ENCODE peak calls at places on chromosomes 16 and 17, in four cellular contexts. B is GM12865; E is activated CD4-positive, alpha-beta memory T cell treated with anti-CD3 and anti-CD28 coated beads for 36 hours; A is activated naive CD8-positive, alpha-beta T cell treated with anti-CD3 and anti-CD28 coated beads for 36 hours. S is an unnamed sample.

GRCh38 chr17:78925234-78925633 is at the start of gene TIMP2:
- DNase-seq in A (peak), B (peak), E (peak), S (peak)

GRCh38 chr17:8410882-8411238 is 13.2 kb upstream of the RNF222 start:
- DNase-seq in B (no peak), A (no peak), E (no peak), S (no peak)

GRCh38 chr17:57524790-57525543 is 220.1 kb downstream of the CCDC182 start:
- DNase-seq in E (no peak), A (no peak), B (no peak), S (no peak)

GRCh38 chr17:4648741-4649140 is 7.3 kb upstream of the ALOX15 start:
- DNase-seq in B (no peak), A (no peak), E (no peak), S (no peak)

GRCh38 chr16:63169100-63169499 is 1132.9 kb upstream of the CDH8 start:
- DNase-seq in A (no peak), E (no peak), B (no peak), S (no peak)

GRCh38 chr17:17494499-17495447 is 1.4 kb downstream of the RASD1 start:
- DNase-seq in B (peak), A (peak), E (peak), S (peak)

GRCh38 chr16:50457979-50458461 is 89.2 kb upstream of the BRD7 start:
- DNase-seq in B (no peak), E (peak), A (no peak), S (no peak)

GRCh38 chr16:31880322-31880979 is 6.8 kb downstream of the ZNF267 start:
- DNase-seq in A (peak), B (peak), E (peak), S (peak)

GRCh38 chr17:49063652-49064051 is 66.5 kb downstream of the IGF2BP1 start:
- DNase-seq in E (no peak), A (no peak), B (no peak), S (no peak)

GRCh38 chr16:16966439-16966838 is 504.3 kb downstream of the XYLT1 start:
- DNase-seq in E (no peak), B (no peak), A (no peak), S (no peak)

GRCh38 chr17:81635973-81636504 is 873 bp downstream of the NPLOC4 start:
- DNase-seq in A (no peak), B (peak), E (peak), S (no peak)

GRCh38 chr17:80790021-80790765 is 201.4 kb upstream of the CHMP6 start:
- DNase-seq in E (peak), A (peak), B (peak), S (no peak)

GRCh38 chr16:26701243-26701886 is 365.4 kb upstream of the C16orf82 start:
- DNase-seq in A (no peak), B (peak), E (no peak), S (no peak)

GRCh38 chr17:39001703-39002637 is 34.8 kb upstream of the FBXO47 start:
- DNase-seq in E (peak), B (no peak), A (no peak), S (peak)

GRCh38 chr17:72445055-72445991 is 324.5 kb downstream of the SOX9 start:
- DNase-seq in B (no peak), A (no peak), E (no peak), S (no peak)

GRCh38 chr17:15271731-15272130 is 6.6 kb upstream of the PMP22 start:
- DNase-seq in A (no peak), B (no peak), E (no peak), S (no peak)